ENCODE peak calls at places on chromosomes 4 and X, in eight cellular contexts. C, A, O, G, Q, S, H and Z are unnamed samples.

GRCh38 chr4:72076562-72076961 is 44.8 kb downstream of the NPFFR2 start:
- DNase-seq in Q (peak; percentile 1), G (no peak), C (no peak), O (peak; percentile 42), S (no peak), A (no peak), H (no peak), Z (no peak)

GRCh38 chr4:47065099-47065498 is 33.7 kb downstream of the GABRB1 start:
- DNase-seq in O (no peak), H (no peak), A (no peak), C (no peak), G (no peak), S (no peak), Q (no peak), Z (no peak)

GRCh38 chrX:48827654-48827968 is 1.3 kb downstream of the ERAS start:
- DNase-seq in S (no peak), A (no peak), Q (no peak), O (no peak), G (no peak), C (no peak), H (no peak), Z (no peak)

GRCh38 chr4:2968381-2968780 is 5.0 kb downstream of the GRK4 start:
- DNase-seq in G (no peak), C (no peak), S (no peak), A (no peak), O (no peak), H (no peak), Q (no peak), Z (no peak)

GRCh38 chrX:10992110-10992509 is 119.0 kb upstream of the HCCS start:
- DNase-seq in Q (no peak), O (no peak), C (no peak), A (no peak), H (no peak), G (no peak), S (no peak), Z (no peak)

GRCh38 chr4:168587326-168588125 is 90.7 kb downstream of the PALLD start:
- DNase-seq in S (no peak), O (peak; percentile 84), C (no peak), G (no peak), A (peak; percentile 86), H (no peak), Q (peak; percentile 8), Z (no peak)

GRCh38 chr4:21900211-21900610 is 48.4 kb downstream of the KCNIP4 start:
- DNase-seq in Q (no peak), A (no peak), C (no peak), O (peak; percentile 28), H (no peak), G (no peak), S (no peak), Z (no peak)

GRCh38 chrX:139909716-139910115 is 23.1 kb downstream of the ATP11C start:
- DNase-seq in S (no peak), O (no peak), Q (no peak), A (no peak), H (no peak), C (no peak), G (no peak), Z (no peak)

GRCh38 chrX:45767021-45767491 is 566.4 kb upstream of the DIPK2B start:
- DNase-seq in G (no peak), A (no peak), S (no peak), Q (no peak), O (peak; percentile 58), H (no peak), C (no peak), Z (no peak)

GRCh38 chr4:126223784-126224407 is 909.1 kb downstream of the FAT4 start:
- DNase-seq in H (no peak), Q (no peak), G (no peak), A (peak; percentile 18), S (no peak), O (peak; percentile 15), C (no peak), Z (no peak)

GRCh38 chrX:132375941-132376340 is 112.9 kb downstream of the MBNL3 start:
- DNase-seq in S (no peak), H (no peak), C (no peak), A (no peak), O (no peak), G (no peak), Q (no peak), Z (no peak)

GRCh38 chr4:100414016-100414790 is 103.6 kb downstream of the EMCN start:
- DNase-seq in A (no peak), G (no peak), C (no peak), O (no peak), S (no peak), H (no peak), Q (no peak), Z (no peak)

GRCh38 chr4:164446516-164446915 is 307.4 kb upstream of the SMIM31 start:
- DNase-seq in O (peak; percentile 33), Q (no peak), A (peak; percentile 25), S (no peak), C (no peak), H (no peak), G (no peak), Z (no peak)

GRCh38 chrX:107537815-107538214 is 88.4 kb downstream of the FRMPD3 start:
- DNase-seq in G (peak; percentile 16), C (peak; percentile 21), Q (peak; percentile 63), H (no peak), A (peak; percentile 13), O (peak; percentile 7), S (no peak), Z (peak; percentile 50)